ENCODE peak calls at places on chromosomes 7 and 10, in ten cellular contexts. V is WTC11, A is MM.1S, T is neural progenitor cell, N is astrocyte of the spinal cord, K is pancreas, O is B cell, B is fibroblast of the aortic adventitia, M is AG04450, F is fibroblast of lung. I is an unnamed sample.

GRCh38 chr10:1738950-1739349 is 1.6 kb upstream of the ADARB2 start:
- DNase-seq in V (no peak), A (no peak), T (no peak), N (no peak), K (no peak), O (no peak), B (no peak), M (no peak), F (no peak), I (no peak)

GRCh38 chr10:33734393-33735110 is 400.1 kb upstream of the NRP1 start:
- DNase-seq in V (no peak), A (peak; percentile 67), T (no peak), N (no peak), K (no peak), O (no peak), B (peak; percentile 40), M (no peak), F (peak; percentile 45), I (no peak)

GRCh38 chr10:13712799-13713581 is 126.2 kb downstream of the PRPF18 start:
- DNase-seq in V (no peak), A (no peak), T (no peak), N (peak; percentile 98), K (no peak), O (peak; percentile 76), B (peak; percentile 97), M (peak; percentile 93), F (peak; percentile 97), I (peak; percentile 16)

GRCh38 chr7:1597361-1597760 is 27.5 kb upstream of the PSMG3 start:
- DNase-seq in V (no peak), A (no peak), T (no peak), N (no peak), K (no peak), O (no peak), B (no peak), M (no peak), F (no peak), I (no peak)

GRCh38 chr7:158353606-158354570 is 233.7 kb downstream of the PTPRN2 start:
- DNase-seq in V (peak; percentile 64), A (peak; percentile 50), T (peak; percentile 71), N (no peak), K (peak; percentile 23), O (no peak), B (no peak), M (no peak), F (no peak), I (no peak)

GRCh38 chr10:110724116-110724701 is 80.1 kb downstream of the RBM20 start:
- DNase-seq in V (no peak), A (peak; percentile 88), T (no peak), N (no peak), K (no peak), O (no peak), B (no peak), M (no peak), F (no peak), I (no peak)

GRCh38 chr7:2657208-2657607 is 25.4 kb downstream of the TTYH3 start:
- DNase-seq in V (no peak), A (no peak), T (no peak), N (no peak), K (no peak), O (no peak), B (no peak), M (no peak), F (no peak), I (no peak)

GRCh38 chr10:33273295-33274002 is 61.0 kb downstream of the NRP1 start:
- DNase-seq in V (peak; percentile 19), A (no peak), T (peak; percentile 28), N (peak; percentile 94), K (peak; percentile 78), O (no peak), B (peak; percentile 100), M (peak; percentile 88), F (peak; percentile 99), I (peak; percentile 84)

GRCh38 chr10:77943086-77943901 is 16.7 kb upstream of the DLG5 start:
- DNase-seq in V (no peak), A (no peak), T (no peak), N (peak; percentile 73), K (no peak), O (no peak), B (peak; percentile 62), M (no peak), F (peak; percentile 69), I (peak; percentile 80)

GRCh38 chr10:67763499-67764011 is 67.6 kb upstream of the CTNNA3 start:
- DNase-seq in V (peak; percentile 67), A (peak; percentile 66), T (peak; percentile 77), N (peak; percentile 70), K (peak; percentile 89), O (peak; percentile 84), B (peak; percentile 54), M (peak; percentile 7), F (peak; percentile 65), I (peak; percentile 71)

DNA sequence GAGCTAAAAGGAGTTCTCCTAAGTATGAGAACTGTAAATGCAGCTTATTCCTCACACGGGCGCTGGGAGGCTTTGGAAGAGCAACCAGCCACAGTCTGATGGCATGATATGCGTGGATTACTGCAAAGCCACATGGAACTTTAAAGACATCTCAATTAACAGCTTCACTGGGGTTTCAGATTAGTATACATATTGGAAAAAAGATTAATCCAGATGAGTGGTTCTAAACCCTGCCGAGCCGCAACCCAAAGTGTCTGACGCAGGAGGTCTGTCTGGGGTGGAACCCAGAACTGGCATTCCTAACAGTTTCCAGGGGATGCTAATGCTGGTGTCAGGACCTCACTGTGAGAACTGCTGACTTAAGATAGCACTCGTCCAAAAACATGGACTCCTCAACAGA is 16.1 kb downstream of the TNS3 start:
- DNase-seq in V (no peak), A (no peak), T (peak; percentile 8), N (no peak), K (no peak), O (no peak), B (no peak), M (no peak), F (no peak), I (no peak)
- TF ChIP-seq CTCF in V (no peak), A (no peak), T (no peak), N (no peak), K (no peak), O (no peak), B (no peak), M (no peak), F (no peak), I (no peak)

GRCh38 chr10:35251373-35252100 is 84.8 kb upstream of the CCNY start:
- DNase-seq in V (no peak), A (no peak), T (no peak), N (no peak), K (no peak), O (no peak), B (no peak), M (no peak), F (no peak), I (no peak)
- TF ChIP-seq CTCF in V (no peak), A (no peak), T (no peak), N (no peak), K (no peak), O (no peak), B (no peak), M (no peak), F (no peak), I (no peak)

DNA sequence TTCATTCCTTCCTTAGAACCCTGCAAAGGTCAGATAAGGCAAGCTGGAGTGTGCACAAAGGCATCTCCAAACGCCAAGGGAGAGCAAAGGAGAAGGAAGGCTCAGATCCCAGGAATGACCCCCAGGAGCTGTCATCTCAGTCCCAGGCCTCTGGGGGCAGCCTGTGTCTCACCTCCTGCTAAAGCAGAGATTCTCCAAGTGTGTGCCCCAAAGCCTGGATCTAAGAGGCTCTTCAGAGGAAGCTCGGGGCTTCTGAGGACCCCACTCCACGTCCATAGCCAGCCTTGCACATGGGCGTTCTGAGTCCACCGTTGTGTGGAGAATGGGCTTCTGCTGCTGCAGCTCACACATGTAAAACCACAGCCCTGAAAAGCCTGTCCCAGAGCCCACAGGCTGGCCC is 5.1 kb upstream of the GRID1 start:
- DNase-seq in V (peak; percentile 27), A (no peak), T (no peak), N (no peak), K (peak; percentile 39), O (peak; percentile 36), B (no peak), M (no peak), F (no peak), I (no peak)
- TF ChIP-seq CTCF in V (no peak), A (no peak), T (peak; percentile 27), N (no peak), K (no peak), O (no peak), B (no peak), M (no peak), F (no peak), I (no peak)

GRCh38 chr7:17680026-17680425 is 260.3 kb downstream of the SNX13 start:
- DNase-seq in V (no peak), A (no peak), T (peak; percentile 73), N (peak; percentile 77), K (no peak), O (no peak), B (peak; percentile 95), M (peak; percentile 59), F (peak; percentile 74), I (no peak)

GRCh38 chr7:17681965-17682364 is 258.3 kb downstream of the SNX13 start:
- DNase-seq in V (no peak), A (no peak), T (no peak), N (peak; percentile 55), K (no peak), O (no peak), B (peak; percentile 73), M (no peak), F (no peak), I (no peak)

GRCh38 chr7:17679427-17679826 is 260.9 kb downstream of the SNX13 start:
- DNase-seq in V (no peak), A (no peak), T (peak; percentile 40), N (peak; percentile 38), K (no peak), O (no peak), B (peak; percentile 83), M (no peak), F (no peak), I (no peak)

GRCh38 chr7:17682586-17682985 is 257.7 kb downstream of the SNX13 start:
- DNase-seq in V (no peak), A (no peak), T (no peak), N (no peak), K (no peak), O (no peak), B (no peak), M (no peak), F (peak; percentile 40), I (no peak)

DNA sequence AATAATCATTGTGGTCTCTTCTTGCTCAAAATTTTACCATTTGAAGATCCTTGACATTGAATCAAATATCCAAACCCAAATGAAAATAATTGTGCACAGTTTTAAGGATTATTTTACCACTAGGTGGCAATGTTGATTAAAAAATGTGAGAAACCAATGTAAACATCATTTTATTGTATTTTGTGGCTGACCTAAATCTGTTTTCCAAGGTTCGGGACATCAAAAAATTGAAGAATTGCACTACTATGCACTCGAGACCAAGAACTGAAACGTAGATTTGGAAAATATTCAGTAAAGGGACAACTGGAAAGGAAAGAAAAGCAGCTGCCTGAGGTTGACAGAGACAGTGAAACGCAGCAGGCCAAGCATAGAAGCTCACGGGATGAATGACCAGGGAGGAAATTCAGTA is 259.3 kb downstream of the SNX13 start:
- DNase-seq in V (no peak), A (peak; percentile 65), T (peak; percentile 11), N (peak; percentile 67), K (no peak), O (no peak), B (peak; percentile 80), M (no peak), F (peak; percentile 73), I (no peak)
- TF ChIP-seq CTCF in V (peak; percentile 40), A (peak; percentile 63), T (peak; percentile 62), N (peak; percentile 21), K (no peak), O (peak; percentile 84), B (peak; percentile 22), M (peak; percentile 40), F (no peak), I (peak; percentile 54)

I was measured in Calu3.